ENCODE peak calls at places on chromosomes 6 and 20, in six cellular contexts. L is GM23248; H is CD8-positive, alpha-beta T cell; X is SJSA1; M is heart left ventricle; G is cardiac muscle cell. F is an unnamed sample.

GRCh38 chr6:74091133-74091793 is 395.3 kb downstream of the CD109 start:
- DNase-seq in L (peak; percentile 67), H (no peak), X (peak; percentile 45), M (no peak), G (peak; percentile 58), F (no peak)

GRCh38 chr20:43138061-43138860 is 51.4 kb downstream of the PTPRT start:
- DNase-seq in L (no peak), H (no peak), X (no peak), M (peak; percentile 29), G (no peak), F (no peak)

GRCh38 chr20:9978395-9979004 is 56.3 kb upstream of the ANKEF1 start:
- DNase-seq in L (peak; percentile 89), H (peak; percentile 5), X (peak; percentile 71), M (no peak), G (peak; percentile 74), F (peak; percentile 43)

GRCh38 chr20:61819921-61820825 is 245.5 kb downstream of the TAF4 start:
- DNase-seq in L (no peak), H (no peak), X (no peak), M (peak; percentile 12), G (no peak), F (no peak)

GRCh38 chr6:128655978-128656498 is 135.6 kb upstream of the PTPRK start:
- DNase-seq in L (peak; percentile 86), H (no peak), X (peak; percentile 94), M (no peak), G (no peak), F (no peak)

GRCh38 chr20:39103732-39104131 is 141.6 kb downstream of the DHX35 start:
- DNase-seq in L (peak; percentile 29), H (no peak), X (no peak), M (no peak), G (no peak), F (no peak)

GRCh38 chr6:23591761-23592160 is 534.3 kb upstream of the NRSN1 start:
- DNase-seq in L (no peak), H (no peak), X (no peak), M (no peak), G (no peak), F (no peak)

GRCh38 chr6:21241231-21242130 is 352.1 kb upstream of the SOX4 start:
- DNase-seq in L (no peak), H (no peak), X (no peak), M (no peak), G (no peak), F (no peak)

GRCh38 chr20:44439318-44439717 is 36.4 kb upstream of the TTPAL start:
- DNase-seq in L (no peak), H (no peak), X (no peak), M (no peak), G (no peak), F (no peak)

GRCh38 chr20:38127011-38127621 is 38.0 kb downstream of the TGM2 start:
- DNase-seq in L (peak; percentile 85), H (no peak), X (peak; percentile 93), M (peak; percentile 69), G (no peak), F (no peak)

GRCh38 chr20:63706852-63707557 is 771 bp downstream of the ARFRP1 start:
- DNase-seq in L (peak; percentile 80), H (peak; percentile 46), X (no peak), M (peak; percentile 56), G (peak; percentile 40), F (peak; percentile 66)

GRCh38 chr6:73565767-73566485 is 45.1 kb upstream of the EEF1A1 start:
- DNase-seq in L (peak; percentile 12), H (no peak), X (peak; percentile 71), M (no peak), G (peak; percentile 61), F (no peak)

GRCh38 chr20:36862857-36863668 is 12.9 kb upstream of the TLDC2 start:
- DNase-seq in L (peak; percentile 62), H (no peak), X (peak; percentile 25), M (no peak), G (peak; percentile 52), F (no peak)

GRCh38 chr20:25580711-25581110 is 4.6 kb downstream of the NINL start:
- DNase-seq in L (no peak), H (no peak), X (no peak), M (no peak), G (no peak), F (no peak)

DNA sequence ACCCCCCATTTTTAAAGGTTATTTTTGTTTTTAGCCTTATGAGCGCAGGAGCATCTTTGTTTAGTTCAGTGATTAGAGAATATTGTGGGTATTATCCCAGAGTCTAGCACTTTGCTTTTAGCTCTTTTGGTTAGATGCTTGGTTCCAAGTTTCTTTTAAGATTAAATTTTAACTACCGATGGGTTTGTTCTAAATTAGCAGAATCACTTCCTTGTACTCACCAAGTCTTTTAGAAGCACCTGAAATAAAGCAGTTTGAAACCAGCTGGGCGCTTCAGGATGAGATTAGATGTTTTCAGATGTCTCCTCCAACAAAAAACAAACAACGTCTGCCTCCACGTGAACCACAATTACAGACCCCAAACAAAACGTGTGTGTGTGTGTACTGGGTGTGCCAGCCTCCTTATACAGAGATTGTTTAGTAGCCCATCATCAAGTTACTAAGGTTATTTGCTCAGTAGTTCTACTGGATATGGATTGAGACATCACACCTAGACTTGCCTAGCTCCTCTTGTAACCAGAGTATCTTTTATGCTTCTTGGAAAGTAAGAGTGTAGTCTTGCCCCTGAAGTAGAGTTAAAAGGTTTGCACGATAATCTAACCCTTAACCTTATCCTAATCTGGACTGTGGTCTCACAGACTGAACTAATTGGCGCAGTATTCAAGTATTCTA is 2.2 kb downstream of the DSTN start:
- DNase-seq in L (no peak), H (no peak), X (no peak), M (no peak), G (no peak), F (peak; percentile 47)
- H3K4me3 ChIP-seq in L (peak overlapping the region; percentile 95), H (no peak overlapping the region), X (peak overlapping the region; percentile 87), M (no peak overlapping the region), G (peak overlapping the region; percentile 76), F (peak overlapping the region; percentile 98)

DNA sequence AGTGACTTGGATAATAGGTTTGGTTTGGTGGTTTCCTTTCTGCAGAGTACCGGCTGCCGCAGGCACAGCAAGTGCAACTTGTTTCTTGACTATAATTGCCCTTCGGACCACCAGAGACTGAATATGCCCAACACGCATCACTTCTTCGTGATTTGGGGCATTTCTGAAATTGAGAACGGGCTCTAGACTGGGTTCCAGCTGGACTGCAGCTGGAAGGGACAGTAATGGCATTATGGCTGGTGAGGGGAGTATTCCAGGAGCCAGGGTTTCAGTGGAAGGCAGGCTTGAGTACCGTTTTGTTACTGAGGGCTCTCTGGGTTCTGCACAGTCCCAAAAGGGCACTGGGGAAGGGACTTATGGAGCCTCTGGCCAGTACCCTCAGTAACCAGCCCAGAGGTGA is 40.1 kb downstream of the DSTN start:
- DNase-seq in L (no peak), H (no peak), X (no peak), M (no peak), G (no peak), F (no peak)
- H3K27ac ChIP-seq in L (peak overlapping the region; percentile 42), H (peak overlapping the region; percentile 43), X (no peak overlapping the region), M (no peak overlapping the region), G (peak overlapping the region; percentile 71), F (peak overlapping the region; percentile 23)

DNA sequence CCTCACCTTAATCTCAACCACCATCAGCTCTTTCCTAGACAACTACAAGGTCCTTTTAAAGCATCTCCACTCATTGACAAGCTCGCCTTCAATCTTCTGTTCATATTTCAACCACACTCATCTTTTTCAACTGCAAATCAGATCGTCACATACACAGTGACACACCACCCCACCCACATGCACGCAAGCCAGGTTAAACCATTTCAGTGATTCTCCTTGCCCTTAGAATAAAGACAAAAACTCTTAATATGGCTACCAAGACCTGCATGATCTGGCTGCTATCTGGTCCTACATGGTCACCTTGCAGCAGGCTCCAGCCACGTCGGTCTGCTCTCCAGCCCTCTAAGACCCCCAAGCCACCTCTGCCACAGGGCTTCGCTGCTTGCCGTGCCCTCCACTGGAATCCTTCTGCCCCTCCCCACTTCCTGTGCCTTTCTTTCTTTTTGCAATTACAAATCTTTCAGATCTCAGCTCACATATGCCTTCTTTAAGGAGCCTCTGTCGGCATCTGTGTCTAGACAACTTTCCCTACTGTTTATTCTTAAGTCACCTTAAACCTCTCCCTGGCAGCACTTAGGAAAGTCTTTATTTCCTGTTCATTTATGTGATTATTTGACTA is 507.3 kb upstream of the ARID1B start:
- DNase-seq in L (no peak), H (no peak), X (no peak), M (no peak), G (no peak), F (no peak)
- H3K4me3 ChIP-seq in L (no peak overlapping the region), H (peak overlapping the region; percentile 23), X (no peak overlapping the region), M (no peak overlapping the region), G (no peak overlapping the region), F (no peak overlapping the region)

GRCh38 chr20:4815618-4816017 is 93.9 kb downstream of the PRND start:
- DNase-seq in L (no peak), H (no peak), X (no peak), M (no peak), G (no peak), F (no peak)

GRCh38 chr20:4820833-4821518 is 99.3 kb downstream of the PRND start:
- DNase-seq in L (peak; percentile 97), H (no peak), X (no peak), M (peak; percentile 60), G (no peak), F (no peak)

GRCh38 chr20:4817230-4817671 is 95.5 kb downstream of the PRND start:
- DNase-seq in L (peak; percentile 59), H (no peak), X (no peak), M (no peak), G (no peak), F (no peak)

GRCh38 chr20:4821590-4821989 is 99.9 kb downstream of the PRND start:
- DNase-seq in L (no peak), H (no peak), X (no peak), M (no peak), G (no peak), F (no peak)

GRCh38 chr20:4819901-4820300 is 98.2 kb downstream of the PRND start:
- DNase-seq in L (no peak), H (no peak), X (no peak), M (no peak), G (no peak), F (no peak)
- H3K27ac ChIP-seq in L (no peak overlapping the region), H (no peak overlapping the region), X (no peak overlapping the region), M (no peak overlapping the region), G (no peak overlapping the region), F (no peak overlapping the region)

DNA sequence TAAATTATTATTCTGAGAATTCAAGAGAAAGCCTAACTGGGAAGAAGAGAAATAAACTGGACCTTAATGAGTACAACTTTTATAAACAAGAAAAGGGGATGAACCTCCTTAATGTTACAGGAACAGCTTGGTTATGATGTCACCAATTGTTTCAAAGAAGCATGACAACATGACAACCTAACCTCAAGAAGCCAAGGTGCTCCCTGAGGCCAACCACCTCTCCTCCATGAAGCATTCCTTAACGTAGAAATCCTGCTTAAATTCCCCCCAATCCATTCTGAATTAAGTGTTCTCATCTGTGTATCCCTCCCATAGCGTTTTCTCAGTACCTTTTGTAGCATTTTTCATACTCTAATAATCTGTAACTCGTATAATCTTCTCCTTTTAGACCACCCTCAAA is 1.7 kb downstream of the HBS1L start:
- DNase-seq in L (peak; percentile 29), H (no peak), X (no peak), M (no peak), G (no peak), F (no peak)
- H3K4me3 ChIP-seq in L (peak overlapping the region; percentile 98), H (no peak overlapping the region), X (no peak overlapping the region), M (no peak overlapping the region), G (peak overlapping the region; percentile 83), F (no peak overlapping the region)